ENCODE peak calls at places on chromosomes 3 and 15, in four cellular contexts. One of them, this sample, is unnamed. For H3K4me1, the result is how much of the 10 kb centered on the place peaks cover.

GRCh38 chr15:31080618-31081017 is 20.9 kb downstream of the TRPM1 start:
- DNase-seq in thoracic aorta: no peak
- DNase-seq in right lobe of liver: peak
- DNase-seq in astrocyte: no peak
- DNase-seq in this sample: peak

GRCh38 chr15:74368121-74368520 is 675 bp upstream of the CYP11A1 start:
- DNase-seq in thoracic aorta: no peak
- DNase-seq in right lobe of liver: no peak
- DNase-seq in astrocyte: no peak
- DNase-seq in this sample: no peak

GRCh38 chr15:59543721-59544547 is 67.6 kb upstream of the GCNT3 start:
- DNase-seq in thoracic aorta: no peak
- DNase-seq in right lobe of liver: no peak
- DNase-seq in astrocyte: no peak
- DNase-seq in this sample: no peak

GRCh38 chr3:186374370-186374769 is 12.3 kb upstream of the DGKG start:
- DNase-seq in thoracic aorta: no peak
- DNase-seq in right lobe of liver: no peak
- DNase-seq in astrocyte: no peak
- DNase-seq in this sample: no peak

GRCh38 chr3:69425249-69425648 is 39.4 kb upstream of the FRMD4B start:
- DNase-seq in thoracic aorta: no peak
- DNase-seq in right lobe of liver: no peak
- DNase-seq in astrocyte: no peak
- DNase-seq in this sample: no peak

GRCh38 chr15:62035256-62035908 is 24.9 kb downstream of the VPS13C start:
- DNase-seq in thoracic aorta: no peak
- DNase-seq in right lobe of liver: no peak
- DNase-seq in astrocyte: peak
- DNase-seq in this sample: no peak

GRCh38 chr3:153829596-153830170 is 291.5 kb upstream of the ARHGEF26 start:
- DNase-seq in thoracic aorta: no peak
- DNase-seq in right lobe of liver: no peak
- DNase-seq in astrocyte: peak
- DNase-seq in this sample: no peak

GRCh38 chr3:11642455-11643162 is 1.1 kb downstream of the VGLL4 start:
- DNase-seq in thoracic aorta: peak
- DNase-seq in right lobe of liver: peak
- DNase-seq in astrocyte: peak
- DNase-seq in this sample: peak

GRCh38 chr3:9396632-9397330 is 634 bp upstream of the SETD5 start:
- DNase-seq in thoracic aorta: peak
- DNase-seq in right lobe of liver: peak
- DNase-seq in astrocyte: peak
- DNase-seq in this sample: peak
- H3K4me1 ChIP-seq in thoracic aorta: half or more
- H3K4me1 ChIP-seq in right lobe of liver: under half
- H3K4me1 ChIP-seq in astrocyte: under half
- H3K4me1 ChIP-seq in this sample: half or more

DNA sequence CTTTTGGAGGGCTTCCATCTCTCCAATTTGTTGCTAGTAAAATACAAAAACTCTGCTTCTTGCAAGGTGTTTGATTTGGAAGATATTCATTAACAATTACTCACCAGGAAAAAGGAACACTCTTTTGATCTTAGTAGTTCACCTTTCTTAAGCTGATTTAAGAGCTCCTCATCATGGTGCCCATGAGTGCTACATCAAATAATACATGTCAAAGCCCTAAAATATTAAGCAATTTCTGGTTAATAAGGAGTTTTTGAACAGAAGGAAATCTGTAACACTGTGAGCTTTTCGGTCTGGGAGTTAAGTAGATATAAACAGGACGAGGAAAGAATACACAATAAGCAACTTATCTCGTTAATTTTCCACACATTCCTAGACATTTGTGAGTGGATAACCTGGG is 83.9 kb upstream of the DCBLD2 start:
- DNase-seq in thoracic aorta: no peak
- DNase-seq in right lobe of liver: no peak
- DNase-seq in astrocyte: no peak
- DNase-seq in this sample: no peak
- H3K4me1 ChIP-seq in thoracic aorta: under half
- H3K4me1 ChIP-seq in right lobe of liver: under half
- H3K4me1 ChIP-seq in astrocyte: under half
- H3K4me1 ChIP-seq in this sample: under half

GRCh38 chr15:67116742-67117141 is 51.3 kb downstream of the SMAD3 start:
- DNase-seq in thoracic aorta: no peak
- DNase-seq in right lobe of liver: no peak
- DNase-seq in astrocyte: no peak
- DNase-seq in this sample: no peak
- H3K4me1 ChIP-seq in thoracic aorta: half or more
- H3K4me1 ChIP-seq in right lobe of liver: under half
- H3K4me1 ChIP-seq in astrocyte: under half
- H3K4me1 ChIP-seq in this sample: half or more

GRCh38 chr3:48782046-48782445 is 65.0 kb upstream of the IP6K2 start:
- DNase-seq in thoracic aorta: no peak
- DNase-seq in right lobe of liver: no peak
- DNase-seq in astrocyte: no peak
- DNase-seq in this sample: no peak

DNA sequence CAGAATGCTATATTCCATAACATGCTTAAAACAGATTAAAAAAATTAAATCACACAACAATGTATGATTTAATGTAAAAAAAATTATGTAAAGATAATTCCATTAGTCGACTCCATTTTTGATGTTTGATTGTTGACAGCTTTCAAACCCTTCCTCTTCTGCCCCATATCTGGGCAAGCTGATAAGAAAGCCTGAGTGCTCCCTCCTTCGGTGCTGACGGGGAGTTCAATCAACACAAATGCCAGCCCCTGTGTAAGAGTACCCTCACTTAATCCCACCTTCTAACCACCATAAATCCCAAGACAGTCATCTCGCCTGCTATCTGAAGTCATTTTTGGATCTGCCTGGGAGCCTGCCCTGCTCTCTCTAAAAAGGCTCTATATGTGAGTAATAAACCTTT is 59.8 kb upstream of the IP6K2 start:
- DNase-seq in thoracic aorta: no peak
- DNase-seq in right lobe of liver: no peak
- DNase-seq in astrocyte: no peak
- DNase-seq in this sample: no peak
- H3K4me1 ChIP-seq in thoracic aorta: under half
- H3K4me1 ChIP-seq in right lobe of liver: under half
- H3K4me1 ChIP-seq in astrocyte: under half
- H3K4me1 ChIP-seq in this sample: under half

GRCh38 chr3:15271030-15271429 is 61.4 kb downstream of the SH3BP5 start:
- DNase-seq in thoracic aorta: no peak
- DNase-seq in right lobe of liver: no peak
- DNase-seq in astrocyte: no peak
- DNase-seq in this sample: no peak

GRCh38 chr3:15269091-15269989 is 63.0 kb downstream of the SH3BP5 start:
- DNase-seq in thoracic aorta: peak
- DNase-seq in right lobe of liver: peak
- DNase-seq in astrocyte: peak
- DNase-seq in this sample: peak

GRCh38 chr3:15271785-15272381 is 60.5 kb downstream of the SH3BP5 start:
- DNase-seq in thoracic aorta: no peak
- DNase-seq in right lobe of liver: peak
- DNase-seq in astrocyte: no peak
- DNase-seq in this sample: peak

GRCh38 chr3:15273214-15273613 is 59.2 kb downstream of the SH3BP5 start:
- DNase-seq in thoracic aorta: no peak
- DNase-seq in right lobe of liver: no peak
- DNase-seq in astrocyte: no peak
- DNase-seq in this sample: no peak

DNA sequence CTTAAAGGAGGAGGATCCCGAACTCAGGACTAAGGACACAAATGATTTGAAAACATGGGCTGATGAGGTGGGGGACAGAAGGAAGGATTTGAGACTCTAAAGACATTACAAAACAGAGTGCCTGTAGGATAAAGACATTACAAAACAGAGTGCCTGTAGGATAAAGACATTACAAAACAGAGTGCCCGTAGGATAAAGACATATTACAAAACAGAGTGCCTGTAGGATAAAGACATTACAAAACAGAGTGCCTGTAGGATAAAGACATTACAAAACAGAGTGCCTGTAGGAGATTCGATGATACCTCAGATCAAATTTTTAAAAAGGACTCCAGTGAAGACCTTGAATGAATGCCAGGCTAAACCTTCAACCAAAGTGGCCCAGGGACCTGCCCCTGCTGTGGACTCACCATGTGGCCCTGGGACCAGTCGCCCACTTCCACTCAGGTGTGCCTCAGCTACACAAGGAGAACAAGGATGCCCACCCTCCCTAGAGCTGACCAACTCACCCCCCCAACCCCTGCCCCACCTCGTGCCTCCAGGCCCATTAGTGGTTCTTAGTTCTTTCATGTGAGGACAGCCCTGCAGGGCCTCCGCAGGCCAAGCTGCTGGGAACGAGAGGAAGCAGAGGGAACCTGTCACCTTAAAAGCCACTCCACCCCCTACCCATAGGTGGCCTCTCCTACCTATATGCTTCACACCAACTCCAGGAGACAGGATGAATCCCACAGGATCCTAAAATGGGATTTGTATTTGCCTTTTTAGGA is 59.8 kb downstream of the SH3BP5 start:
- DNase-seq in thoracic aorta: no peak
- DNase-seq in right lobe of liver: no peak
- DNase-seq in astrocyte: no peak
- DNase-seq in this sample: no peak
- H3K4me1 ChIP-seq in thoracic aorta: under half
- H3K4me1 ChIP-seq in right lobe of liver: under half
- H3K4me1 ChIP-seq in astrocyte: under half
- H3K4me1 ChIP-seq in this sample: half or more

GRCh38 chr15:99126930-99127329 is 22.1 kb downstream of the SYNM start:
- DNase-seq in thoracic aorta: no peak
- DNase-seq in right lobe of liver: no peak
- DNase-seq in astrocyte: no peak
- DNase-seq in this sample: no peak
- H3K4me1 ChIP-seq in thoracic aorta: under half
- H3K4me1 ChIP-seq in right lobe of liver: under half
- H3K4me1 ChIP-seq in astrocyte: under half
- H3K4me1 ChIP-seq in this sample: under half